ENCODE peak calls at places on chromosomes 16 and 17, in eight cellular contexts. One of them, this sample, is unnamed.

GRCh38 chr17:16425202-16425601 is 9.8 kb downstream of the TRPV2 start:
- DNase-seq in H1: no peak
- DNase-seq in tibial nerve: no peak
- DNase-seq in SK-N-SH: no peak
- DNase-seq in transverse colon: no peak
- DNase-seq in ovary: no peak
- DNase-seq in stomach: no peak
- DNase-seq in K562: no peak
- DNase-seq in this sample: no peak

GRCh38 chr16:19196871-19197270 is 28.8 kb downstream of the SYT17 start:
- DNase-seq in H1: no peak
- DNase-seq in tibial nerve: no peak
- DNase-seq in SK-N-SH: no peak
- DNase-seq in transverse colon: no peak
- DNase-seq in ovary: no peak
- DNase-seq in stomach: no peak
- DNase-seq in K562: no peak
- DNase-seq in this sample: no peak

GRCh38 chr16:47885489-47885888 is 270.3 kb downstream of the ABCC12 start:
- DNase-seq in H1: no peak
- DNase-seq in tibial nerve: no peak
- DNase-seq in SK-N-SH: no peak
- DNase-seq in transverse colon: no peak
- DNase-seq in ovary: no peak
- DNase-seq in stomach: no peak
- DNase-seq in K562: no peak
- DNase-seq in this sample: no peak

GRCh38 chr16:65889533-65889966 is 476.9 kb upstream of the CDH5 start:
- DNase-seq in H1: no peak
- DNase-seq in tibial nerve: no peak
- DNase-seq in SK-N-SH: no peak
- DNase-seq in transverse colon: no peak
- DNase-seq in ovary: no peak
- DNase-seq in stomach: no peak
- DNase-seq in K562: no peak
- DNase-seq in this sample: no peak

GRCh38 chr17:17959520-17960361 is 12.5 kb downstream of the TOM1L2 start:
- DNase-seq in H1: no peak
- DNase-seq in tibial nerve: no peak
- DNase-seq in SK-N-SH: no peak
- DNase-seq in transverse colon: no peak
- DNase-seq in ovary: no peak
- DNase-seq in stomach: no peak
- DNase-seq in K562: no peak
- DNase-seq in this sample: peak; percentile 56

GRCh38 chr16:4697867-4698291 is 4.5 kb downstream of the NUDT16L1 start:
- DNase-seq in H1: no peak
- DNase-seq in tibial nerve: no peak
- DNase-seq in SK-N-SH: no peak
- DNase-seq in transverse colon: no peak
- DNase-seq in ovary: no peak
- DNase-seq in stomach: no peak
- DNase-seq in K562: no peak
- DNase-seq in this sample: no peak

GRCh38 chr17:19650826-19651225 is 2.3 kb downstream of the ALDH3A2 start:
- DNase-seq in H1: no peak
- DNase-seq in tibial nerve: no peak
- DNase-seq in SK-N-SH: no peak
- DNase-seq in transverse colon: no peak
- DNase-seq in ovary: no peak
- DNase-seq in stomach: no peak
- DNase-seq in K562: no peak
- DNase-seq in this sample: no peak

GRCh38 chr17:12438813-12439586 is 226.7 kb upstream of the MYOCD start:
- DNase-seq in H1: no peak
- DNase-seq in tibial nerve: no peak
- DNase-seq in SK-N-SH: no peak
- DNase-seq in transverse colon: no peak
- DNase-seq in ovary: no peak
- DNase-seq in stomach: no peak
- DNase-seq in K562: peak; percentile 64
- DNase-seq in this sample: no peak

GRCh38 chr16:8241408-8241807 is 348.9 kb downstream of the TMEM114 start:
- DNase-seq in H1: no peak
- DNase-seq in tibial nerve: no peak
- DNase-seq in SK-N-SH: no peak
- DNase-seq in transverse colon: peak; percentile 26
- DNase-seq in ovary: no peak
- DNase-seq in stomach: no peak
- DNase-seq in K562: no peak
- DNase-seq in this sample: no peak

GRCh38 chr17:72472116-72472515 is 351.3 kb downstream of the SOX9 start:
- DNase-seq in H1: no peak
- DNase-seq in tibial nerve: no peak
- DNase-seq in SK-N-SH: no peak
- DNase-seq in transverse colon: no peak
- DNase-seq in ovary: no peak
- DNase-seq in stomach: no peak
- DNase-seq in K562: no peak
- DNase-seq in this sample: no peak

GRCh38 chr16:13767215-13767614 is 152.7 kb upstream of the ERCC4 start:
- DNase-seq in H1: no peak
- DNase-seq in tibial nerve: no peak
- DNase-seq in SK-N-SH: no peak
- DNase-seq in transverse colon: no peak
- DNase-seq in ovary: no peak
- DNase-seq in stomach: no peak
- DNase-seq in K562: no peak
- DNase-seq in this sample: no peak

GRCh38 chr17:55177159-55177913 is 87.4 kb upstream of the HLF start:
- DNase-seq in H1: no peak
- DNase-seq in tibial nerve: no peak
- DNase-seq in SK-N-SH: no peak
- DNase-seq in transverse colon: no peak
- DNase-seq in ovary: no peak
- DNase-seq in stomach: no peak
- DNase-seq in K562: no peak
- DNase-seq in this sample: no peak

GRCh38 chr17:66960623-66961022 is 3.9 kb upstream of the CACNG4 start:
- DNase-seq in H1: no peak
- DNase-seq in tibial nerve: no peak
- DNase-seq in SK-N-SH: no peak
- DNase-seq in transverse colon: no peak
- DNase-seq in ovary: no peak
- DNase-seq in stomach: no peak
- DNase-seq in K562: no peak
- DNase-seq in this sample: no peak

GRCh38 chr16:68658258-68658973 is 13.3 kb downstream of the CDH3 start:
- DNase-seq in H1: no peak
- DNase-seq in tibial nerve: no peak
- DNase-seq in SK-N-SH: no peak
- DNase-seq in transverse colon: no peak
- DNase-seq in ovary: peak; percentile 50
- DNase-seq in stomach: no peak
- DNase-seq in K562: no peak
- DNase-seq in this sample: peak; percentile 53

GRCh38 chr17:30334421-30334820 is 564 bp upstream of the TMIGD1 start:
- DNase-seq in H1: no peak
- DNase-seq in tibial nerve: no peak
- DNase-seq in SK-N-SH: no peak
- DNase-seq in transverse colon: no peak
- DNase-seq in ovary: no peak
- DNase-seq in stomach: no peak
- DNase-seq in K562: no peak
- DNase-seq in this sample: no peak

GRCh38 chr16:87638736-87639135 is 36.4 kb downstream of the JPH3 start:
- DNase-seq in H1: no peak
- DNase-seq in tibial nerve: no peak
- DNase-seq in SK-N-SH: no peak
- DNase-seq in transverse colon: no peak
- DNase-seq in ovary: no peak
- DNase-seq in stomach: no peak
- DNase-seq in K562: no peak
- DNase-seq in this sample: no peak

GRCh38 chr16:22948603-22949368 is 134.8 kb downstream of the HS3ST2 start:
- DNase-seq in H1: peak; percentile 92
- DNase-seq in tibial nerve: peak; percentile 78
- DNase-seq in SK-N-SH: peak; percentile 77
- DNase-seq in transverse colon: peak; percentile 69
- DNase-seq in ovary: no peak
- DNase-seq in stomach: peak; percentile 57
- DNase-seq in K562: peak; percentile 83
- DNase-seq in this sample: peak; percentile 80

DNA sequence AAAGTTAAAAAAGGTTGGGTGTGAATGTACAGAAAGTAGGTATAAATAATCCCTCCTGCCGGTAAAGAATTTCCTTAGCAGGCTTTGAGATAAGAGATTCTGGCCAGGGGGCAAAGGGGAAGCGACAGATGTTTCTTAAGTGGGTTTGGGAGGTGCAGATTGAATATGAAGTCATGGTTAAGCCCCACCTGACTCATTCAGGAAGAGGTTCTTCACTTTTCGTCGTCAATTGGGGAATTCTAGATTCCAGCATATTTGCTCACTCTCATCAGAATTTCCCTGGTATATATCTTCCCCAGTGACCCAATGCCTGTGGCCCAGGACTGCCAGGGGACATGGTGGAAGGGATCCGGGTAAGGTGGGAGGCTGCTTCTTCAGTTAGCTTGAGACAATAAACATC is 127.8 kb downstream of the CPPED1 start:
- DNase-seq in H1: no peak
- DNase-seq in tibial nerve: no peak
- DNase-seq in SK-N-SH: no peak
- DNase-seq in transverse colon: no peak
- DNase-seq in ovary: no peak
- DNase-seq in stomach: no peak
- DNase-seq in K562: peak; percentile 49
- DNase-seq in this sample: peak; percentile 38
- TF ChIP-seq EP300 in H1: no peak
- TF ChIP-seq EP300 in tibial nerve: no peak
- TF ChIP-seq EP300 in SK-N-SH: no peak
- TF ChIP-seq EP300 in transverse colon: no peak
- TF ChIP-seq EP300 in ovary: no peak
- TF ChIP-seq EP300 in stomach: no peak
- TF ChIP-seq EP300 in K562: peak; percentile 40
- TF ChIP-seq EP300 in this sample: no peak

GRCh38 chr17:5585814-5586558 is 1.7 kb upstream of the NLRP1 start:
- DNase-seq in H1: no peak
- DNase-seq in tibial nerve: no peak
- DNase-seq in SK-N-SH: no peak
- DNase-seq in transverse colon: no peak
- DNase-seq in ovary: no peak
- DNase-seq in stomach: no peak
- DNase-seq in K562: no peak
- DNase-seq in this sample: no peak
- TF ChIP-seq EP300 in H1: no peak
- TF ChIP-seq EP300 in tibial nerve: no peak
- TF ChIP-seq EP300 in SK-N-SH: no peak
- TF ChIP-seq EP300 in transverse colon: no peak
- TF ChIP-seq EP300 in ovary: no peak
- TF ChIP-seq EP300 in stomach: no peak
- TF ChIP-seq EP300 in K562: no peak
- TF ChIP-seq EP300 in this sample: no peak

GRCh38 chr17:78979780-78980623 is at the start of gene LGALS3BP:
- DNase-seq in H1: peak; percentile 70
- DNase-seq in tibial nerve: peak; percentile 33
- DNase-seq in SK-N-SH: peak; percentile 97
- DNase-seq in transverse colon: peak; percentile 87
- DNase-seq in ovary: peak; percentile 93
- DNase-seq in stomach: peak; percentile 77
- DNase-seq in K562: peak; percentile 47
- DNase-seq in this sample: peak; percentile 45
- TF ChIP-seq EP300 in H1: no peak
- TF ChIP-seq EP300 in tibial nerve: peak; percentile 40
- TF ChIP-seq EP300 in SK-N-SH: no peak
- TF ChIP-seq EP300 in transverse colon: no peak
- TF ChIP-seq EP300 in ovary: no peak
- TF ChIP-seq EP300 in stomach: no peak
- TF ChIP-seq EP300 in K562: no peak
- TF ChIP-seq EP300 in this sample: no peak

DNA sequence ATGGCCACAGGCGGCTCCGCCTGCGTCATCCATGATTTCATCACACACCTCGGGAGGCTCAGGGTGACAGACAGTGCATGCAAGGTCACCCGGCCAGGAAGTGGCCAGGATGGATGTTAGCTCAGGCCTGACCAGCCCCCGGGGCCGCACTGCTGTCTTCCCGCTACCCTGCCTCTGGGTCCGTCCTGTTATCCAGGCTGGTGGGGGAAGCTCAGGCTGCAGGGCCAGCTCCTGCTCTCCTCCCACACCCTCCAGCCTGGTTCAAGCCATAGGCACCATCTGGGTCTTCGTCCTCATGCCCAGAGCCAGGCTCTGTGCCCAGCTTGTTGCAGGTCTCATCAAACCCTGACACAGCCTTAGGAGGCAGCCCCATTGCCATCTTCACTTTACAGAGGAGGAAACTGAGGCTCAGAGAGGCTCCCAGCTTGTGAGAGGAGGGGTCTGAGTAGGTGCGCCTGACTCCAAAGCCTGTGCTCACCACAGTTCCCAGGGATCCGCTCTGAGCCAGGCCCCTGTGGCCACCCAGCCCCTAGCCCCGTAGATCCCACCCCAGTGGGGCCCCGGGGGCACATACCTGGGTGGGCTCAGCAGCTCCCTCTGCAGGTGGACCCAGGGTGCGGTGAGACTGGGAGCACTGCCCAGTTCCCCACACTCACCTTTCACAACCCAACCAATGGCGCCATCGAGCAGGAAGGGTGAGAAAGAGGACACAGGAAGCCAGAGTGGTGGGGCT is 414 bp upstream of the ADGRG3 start:
- DNase-seq in H1: peak; percentile 75
- DNase-seq in tibial nerve: no peak
- DNase-seq in SK-N-SH: peak; percentile 50
- DNase-seq in transverse colon: no peak
- DNase-seq in ovary: no peak
- DNase-seq in stomach: peak; percentile 54
- DNase-seq in K562: peak; percentile 78
- DNase-seq in this sample: no peak
- TF ChIP-seq EP300 in H1: no peak
- TF ChIP-seq EP300 in tibial nerve: no peak
- TF ChIP-seq EP300 in SK-N-SH: no peak
- TF ChIP-seq EP300 in transverse colon: no peak
- TF ChIP-seq EP300 in ovary: no peak
- TF ChIP-seq EP300 in stomach: no peak
- TF ChIP-seq EP300 in K562: peak; percentile 84
- TF ChIP-seq EP300 in this sample: no peak